ENCODE peak calls at places on chromosomes 2 and 18, in six cellular contexts. C, G, V, Q, B and D are unnamed samples.

GRCh38 chr18:49618741-49619392 is 57.0 kb downstream of the LIPG start:
- DNase-seq in V (no peak), Q (peak; percentile 76), C (peak; percentile 55), G (peak; percentile 30), B (no peak), D (no peak)

GRCh38 chr18:23257153-23257552 is 121.9 kb downstream of the CABLES1 start:
- DNase-seq in G (no peak), B (no peak), V (no peak), C (no peak), Q (no peak), D (no peak)

GRCh38 chr18:59265246-59266018 is 7.8 kb downstream of the RAX start:
- DNase-seq in G (peak; percentile 94), Q (no peak), V (peak; percentile 36), B (no peak), C (peak; percentile 88), D (no peak)

GRCh38 chr18:36083729-36084128 is 16.4 kb upstream of the RPRD1A start:
- DNase-seq in Q (no peak), V (no peak), C (no peak), G (no peak), B (no peak), D (no peak)

GRCh38 chr2:238171575-238172187 is 12.9 kb downstream of the ERFE start:
- DNase-seq in B (no peak), V (no peak), Q (no peak), C (no peak), G (no peak), D (no peak)

GRCh38 chr2:96116879-96117533 is 635 bp upstream of the ADRA2B start:
- DNase-seq in G (peak; percentile 87), C (peak; percentile 88), Q (peak; percentile 61), V (peak; percentile 80), B (no peak), D (peak; percentile 90)

GRCh38 chr2:173693164-173693563 is 272.0 kb downstream of the SP3 start:
- DNase-seq in Q (no peak), V (no peak), C (no peak), G (no peak), B (no peak), D (no peak)

GRCh38 chr18:25274900-25275299 is 77.1 kb downstream of the ZNF521 start:
- DNase-seq in B (no peak), G (no peak), C (no peak), Q (no peak), V (no peak), D (no peak)

GRCh38 chr18:48028716-48029115 is 98.3 kb upstream of the SMAD2 start:
- DNase-seq in B (no peak), Q (no peak), C (no peak), G (no peak), V (peak; percentile 69), D (no peak)

GRCh38 chr2:142170847-142171246 is 40.0 kb upstream of the LRP1B start:
- DNase-seq in C (no peak), B (no peak), G (no peak), Q (no peak), V (no peak), D (no peak)

GRCh38 chr18:22658318-22658717 is 240.6 kb upstream of the CTAGE1 start:
- DNase-seq in B (no peak), C (no peak), V (no peak), Q (no peak), G (no peak), D (no peak)

GRCh38 chr2:178478102-178478441 is 328 bp downstream of the FKBP7 start:
- DNase-seq in Q (peak; percentile 35), V (peak; percentile 11), C (peak; percentile 30), G (no peak), B (peak; percentile 33), D (peak; percentile 19)

GRCh38 chr18:13380671-13381070 is 162.1 kb downstream of the LDLRAD4 start:
- DNase-seq in V (no peak), C (no peak), G (no peak), B (no peak), Q (no peak), D (no peak)

GRCh38 chr2:85175369-85176299 is 42.4 kb downstream of the TCF7L1 start:
- DNase-seq in V (no peak), B (no peak), Q (peak; percentile 16), G (peak; percentile 70), C (peak; percentile 53), D (no peak)

GRCh38 chr18:78982186-78982585 is 2.6 kb downstream of the SALL3 start:
- DNase-seq in C (peak; percentile 55), B (no peak), G (no peak), Q (no peak), V (no peak), D (no peak)

GRCh38 chr2:182426082-182426914 is 538 bp downstream of the PDE1A start:
- DNase-seq in Q (no peak), C (no peak), B (no peak), G (peak; percentile 38), V (peak; percentile 2), D (no peak)

GRCh38 chr2:71333619-71334018 is 2.0 kb downstream of the ZNF638 start:
- DNase-seq in B (no peak), Q (no peak), C (no peak), G (no peak), V (no peak), D (no peak)

GRCh38 chr2:24498121-24498520 is 7.1 kb downstream of the NCOA1 start:
- DNase-seq in Q (no peak), B (no peak), V (no peak), C (no peak), G (no peak), D (no peak)

GRCh38 chr2:197309369-197310231 is 980 bp downstream of the ANKRD44 start:
- DNase-seq in G (peak; percentile 77), V (no peak), C (peak; percentile 66), B (peak; percentile 47), Q (peak; percentile 52), D (peak; percentile 15)

GRCh38 chr2:95058989-95059601 is 33.6 kb downstream of the MAL start:
- DNase-seq in Q (no peak), G (peak; percentile 36), B (no peak), C (no peak), V (no peak), D (peak; percentile 34)